ENCODE peak calls at places on chromosomes 3 and 15, in eight cellular contexts. L, H, J, U, R, M, G and P are unnamed samples. For H3K4me1, the result is how much of the 10 kb centered on the place peaks cover.

GRCh38 chr3:183790700-183791099 is 34.7 kb downstream of the MAP6D1 start:
- DNase-seq in L (no peak), H (no peak), J (no peak), U (no peak), R (no peak), M (no peak), G (no peak), P (no peak)

GRCh38 chr3:194485876-194486539 is 794 bp downstream of the ATP13A3 start:
- DNase-seq in L (no peak), H (peak), J (peak), U (no peak), R (peak), M (no peak), G (peak), P (peak)

GRCh38 chr15:91047545-91048199 is 25.3 kb upstream of the VPS33B start:
- DNase-seq in L (no peak), H (no peak), J (no peak), U (no peak), R (no peak), M (no peak), G (no peak), P (no peak)

GRCh38 chr3:5197470-5198312 is 10.2 kb downstream of the EDEM1 start:
- DNase-seq in L (no peak), H (peak), J (peak), U (no peak), R (no peak), M (no peak), G (no peak), P (no peak)

GRCh38 chr3:16183601-16184270 is 9.3 kb downstream of the GALNT15 start:
- DNase-seq in L (no peak), H (no peak), J (no peak), U (no peak), R (no peak), M (no peak), G (no peak), P (no peak)

GRCh38 chr15:41564286-41564959 is 5.4 kb downstream of the TYRO3 start:
- DNase-seq in L (peak), H (peak), J (peak), U (no peak), R (no peak), M (no peak), G (no peak), P (no peak)

GRCh38 chr15:55917881-55918296 is 75.5 kb downstream of the NEDD4 start:
- DNase-seq in L (peak), H (peak), J (peak), U (no peak), R (peak), M (peak), G (peak), P (no peak)

GRCh38 chr3:47156418-47156817 is 7.5 kb downstream of the SETD2 start:
- DNase-seq in L (no peak), H (no peak), J (no peak), U (no peak), R (no peak), M (no peak), G (no peak), P (no peak)

GRCh38 chr3:137110392-137110996 is 152.7 kb downstream of the IL20RB start:
- DNase-seq in L (peak), H (peak), J (peak), U (no peak), R (peak), M (peak), G (no peak), P (no peak)

GRCh38 chr15:50227076-50227475 is 38.5 kb downstream of the HDC start:
- DNase-seq in L (no peak), H (no peak), J (no peak), U (no peak), R (no peak), M (no peak), G (no peak), P (no peak)

GRCh38 chr3:115864912-115865311 is 241.6 kb downstream of the GAP43 start:
- DNase-seq in L (no peak), H (no peak), J (no peak), U (no peak), R (no peak), M (no peak), G (no peak), P (no peak)

GRCh38 chr3:44906997-44907396 is 32.6 kb downstream of the TGM4 start:
- DNase-seq in L (no peak), H (no peak), J (no peak), U (no peak), R (no peak), M (no peak), G (no peak), P (no peak)

GRCh38 chr3:66593978-66594377 is 93.2 kb upstream of the LRIG1 start:
- DNase-seq in L (no peak), H (no peak), J (no peak), U (no peak), R (no peak), M (peak), G (no peak), P (no peak)

GRCh38 chr3:64799606-64800005 is 111.8 kb upstream of the ADAMTS9 start:
- DNase-seq in L (no peak), H (no peak), J (no peak), U (no peak), R (no peak), M (no peak), G (no peak), P (peak)

GRCh38 chr3:42855547-42856380 is 19.9 kb downstream of the CYP8B1 start:
- DNase-seq in L (no peak), H (no peak), J (peak), U (peak), R (no peak), M (no peak), G (no peak), P (no peak)

GRCh38 chr3:146554168-146554760 is 9.9 kb upstream of the PLSCR1 start:
- DNase-seq in L (no peak), H (no peak), J (peak), U (no peak), R (no peak), M (no peak), G (no peak), P (no peak)

GRCh38 chr3:44848634-44849033 is 13.1 kb upstream of the TMEM42 start:
- DNase-seq in L (no peak), H (no peak), J (no peak), U (no peak), R (peak), M (no peak), G (no peak), P (no peak)

GRCh38 chr3:89059201-89059600 is 48.2 kb upstream of the EPHA3 start:
- DNase-seq in L (no peak), H (no peak), J (no peak), U (no peak), R (no peak), M (no peak), G (no peak), P (peak)

GRCh38 chr3:13537926-13538325 is 11.0 kb upstream of the FBLN2 start:
- DNase-seq in L (no peak), H (no peak), J (peak), U (no peak), R (no peak), M (peak), G (no peak), P (no peak)

GRCh38 chr3:43210049-43211027 is 76.0 kb upstream of the SNRK start:
- DNase-seq in L (no peak), H (no peak), J (no peak), U (no peak), R (no peak), M (no peak), G (no peak), P (no peak)

GRCh38 chr15:69468241-69469121 is 15.9 kb downstream of the RPLP1 start:
- DNase-seq in L (peak), H (no peak), J (peak), U (no peak), R (no peak), M (no peak), G (peak), P (peak)

GRCh38 chr3:162629372-162629771 is 1132.8 kb downstream of the OTOL1 start:
- DNase-seq in L (no peak), H (peak), J (no peak), U (no peak), R (no peak), M (no peak), G (no peak), P (no peak)

DNA sequence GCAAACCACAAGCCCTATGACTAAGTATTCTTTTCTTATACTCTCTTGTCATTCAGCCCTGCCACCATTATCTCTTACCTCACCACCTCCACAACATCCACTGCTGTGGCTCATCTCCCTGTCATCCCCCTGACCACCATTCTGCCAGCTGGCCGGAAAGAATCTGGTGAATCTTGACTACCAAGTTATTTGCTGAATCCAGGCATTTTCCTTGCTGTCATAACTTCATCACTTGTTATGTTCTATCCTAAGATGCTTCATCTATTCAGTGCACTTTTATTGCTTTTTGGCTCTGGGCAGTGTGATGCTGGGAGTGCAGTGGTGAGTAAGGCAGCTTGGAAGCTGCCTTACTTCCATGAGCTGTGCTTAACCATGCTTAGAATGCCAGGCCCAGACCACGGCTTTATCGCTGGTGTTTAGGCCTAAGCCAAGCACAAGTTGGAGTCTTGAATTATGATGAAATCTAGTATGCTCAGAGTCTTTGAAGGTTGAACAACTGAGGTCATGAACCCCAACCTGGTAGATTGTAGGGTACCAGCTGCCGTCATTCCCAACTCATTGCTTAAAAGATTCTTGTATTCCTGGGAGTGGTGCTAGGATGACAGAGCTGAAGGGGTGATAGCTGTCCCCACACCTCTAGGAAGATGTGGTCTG is 27.0 kb upstream of the APH1B start:
- DNase-seq in L (no peak), H (no peak), J (no peak), U (no peak), R (no peak), M (no peak), G (no peak), P (no peak)
- H3K27ac ChIP-seq in L (peak), H (no peak), J (no peak), U (no peak), R (no peak), M (no peak), G (no peak), P (no peak)

GRCh38 chr3:51969841-51970240 is 2.6 kb upstream of the PCBP4 start:
- DNase-seq in L (no peak), H (no peak), J (no peak), U (no peak), R (no peak), M (no peak), G (no peak), P (no peak)
- H3K4me1 ChIP-seq in L (under half), H (under half), J (half or more), U (half or more), R (under half), M (half or more), G (half or more), P (under half)

DNA sequence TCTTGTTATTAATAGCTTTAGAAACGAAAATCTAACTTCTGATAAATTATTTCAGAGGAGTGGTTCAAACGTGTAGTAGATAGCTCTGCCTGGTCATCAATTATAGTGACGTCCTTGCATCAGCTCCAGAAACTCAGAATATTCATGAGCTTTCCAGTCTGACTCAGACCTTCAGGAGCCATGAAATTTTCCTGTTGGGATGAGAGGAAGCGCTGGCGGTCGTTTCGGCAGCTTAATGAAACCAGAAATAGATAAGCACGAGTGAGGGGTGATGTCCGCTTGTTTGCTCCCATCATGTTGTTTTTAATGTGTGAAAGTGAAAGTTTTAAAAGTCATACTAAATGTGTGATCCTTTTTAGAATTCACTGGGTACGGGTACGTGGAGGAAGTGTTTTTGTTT is 141.1 kb downstream of the PGPEP1L start:
- DNase-seq in L (peak), H (peak), J (no peak), U (no peak), R (peak), M (no peak), G (no peak), P (no peak)
- TF ChIP-seq POLR2AphosphoS5 in L (no peak), H (no peak), J (no peak), U (no peak), R (peak), M (no peak), G (no peak), P (no peak)

DNA sequence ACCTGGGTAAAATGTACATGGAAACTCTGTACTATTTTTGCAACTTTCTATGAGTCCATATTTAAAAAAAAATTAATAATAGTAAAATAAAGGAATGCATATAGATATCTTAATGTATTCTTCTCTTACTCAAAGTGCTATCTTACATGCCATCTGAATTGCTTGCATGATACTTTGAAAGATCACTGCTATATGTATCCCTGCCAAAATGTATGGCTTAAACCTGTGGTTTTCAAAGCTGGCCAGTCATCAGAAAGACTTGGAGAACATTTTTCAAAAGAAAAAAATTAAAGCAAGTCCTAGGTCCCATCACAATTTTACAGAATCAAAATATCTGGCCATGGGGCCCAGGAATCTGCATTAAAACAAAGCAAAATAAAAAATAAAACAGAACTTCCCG is 262.1 kb downstream of the LPP start:
- DNase-seq in L (no peak), H (no peak), J (no peak), U (no peak), R (no peak), M (no peak), G (no peak), P (no peak)
- H3K27ac ChIP-seq in L (peak), H (no peak), J (no peak), U (no peak), R (no peak), M (no peak), G (no peak), P (no peak)

DNA sequence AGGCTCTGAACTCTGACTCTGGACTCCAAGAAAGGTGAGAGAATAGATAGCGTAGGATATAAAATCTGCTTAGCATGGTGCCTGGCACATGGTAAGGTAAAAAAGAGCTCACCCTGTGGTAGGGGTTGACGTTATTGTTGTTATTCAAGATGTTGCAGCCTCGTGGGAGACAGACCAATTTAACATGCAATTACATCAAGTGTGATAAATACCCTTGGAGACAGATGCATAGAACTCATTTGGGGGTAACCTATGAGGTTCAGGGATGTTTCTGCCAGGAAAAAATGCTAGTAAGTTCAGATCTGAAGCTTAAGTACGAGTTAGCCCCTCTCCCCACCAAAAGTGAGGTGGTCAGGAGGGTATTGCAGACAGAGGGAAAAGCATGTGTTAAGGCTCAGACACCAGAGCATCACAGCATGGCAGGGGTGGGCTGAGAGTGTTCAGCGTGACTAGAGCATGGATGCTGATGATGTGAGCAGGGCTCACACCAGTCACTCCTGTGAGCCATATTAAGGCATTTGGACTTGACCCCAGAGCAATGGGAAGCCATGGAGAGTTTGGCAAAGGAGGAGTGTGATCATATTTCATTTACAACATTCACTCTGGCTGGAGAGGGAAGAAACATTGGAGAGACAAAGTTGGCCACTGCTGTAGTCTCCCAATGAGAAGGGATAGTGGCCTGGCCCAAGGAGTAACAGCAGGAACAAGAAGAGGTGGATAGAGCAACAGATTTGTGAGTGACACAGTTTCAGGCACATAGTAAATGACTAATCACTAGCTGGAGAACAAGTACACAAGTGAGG is 181.0 kb downstream of the UACA start:
- DNase-seq in L (no peak), H (no peak), J (no peak), U (peak), R (no peak), M (no peak), G (no peak), P (no peak)
- H3K4me1 ChIP-seq in L (under half), H (under half), J (under half), U (under half), R (under half), M (under half), G (under half), P (under half)

GRCh38 chr3:170808041-170808440 is 62.0 kb downstream of the RPL22L1 start:
- DNase-seq in L (no peak), H (no peak), J (no peak), U (no peak), R (peak), M (no peak), G (no peak), P (no peak)

GRCh38 chr3:170811515-170811914 is 58.5 kb downstream of the RPL22L1 start:
- DNase-seq in L (no peak), H (no peak), J (no peak), U (no peak), R (peak), M (no peak), G (no peak), P (no peak)

GRCh38 chr3:170809021-170809974 is 60.7 kb downstream of the RPL22L1 start:
- DNase-seq in L (peak), H (peak), J (peak), U (no peak), R (peak), M (peak), G (no peak), P (peak)

GRCh38 chr3:170811928-170812591 is 57.9 kb downstream of the RPL22L1 start:
- DNase-seq in L (peak), H (peak), J (peak), U (peak), R (peak), M (peak), G (peak), P (peak)

GRCh38 chr3:170809975-170810357 is 60.0 kb downstream of the RPL22L1 start:
- DNase-seq in L (peak), H (no peak), J (no peak), U (no peak), R (peak), M (no peak), G (no peak), P (no peak)
- TF ChIP-seq POLR2AphosphoS5 in L (no peak), H (no peak), J (no peak), U (no peak), R (no peak), M (no peak), G (no peak), P (no peak)